ENCODE peak calls at places on chromosomes 4 and X, in six cellular contexts. V is H1, T is neuronal stem cell, B is mesenchymal stem cell, I is IMR-90, U is mesendoderm. A is an unnamed sample.

GRCh38 chrX:50814701-50815476 is 895 bp upstream of the SHROOM4 start:
- DNase-seq in V (no peak), T (no peak), B (peak), I (peak), U (no peak), A (no peak)

GRCh38 chr4:153205028-153205648 is 895 bp downstream of the TRIM2 start:
- DNase-seq in V (peak), T (no peak), B (no peak), I (no peak), U (peak), A (no peak)

GRCh38 chr4:139851133-139851532 is 185.5 kb downstream of the MGST2 start:
- DNase-seq in V (no peak), T (no peak), B (no peak), I (no peak), U (no peak), A (no peak)

GRCh38 chrX:129235903-129236302 is 287.4 kb downstream of the SMARCA1 start:
- DNase-seq in V (no peak), T (no peak), B (no peak), I (no peak), U (peak), A (no peak)

GRCh38 chr4:70365479-70365878 is 4.9 kb downstream of the SMR3A start:
- DNase-seq in V (no peak), T (no peak), B (no peak), I (no peak), U (no peak), A (no peak)

GRCh38 chr4:168614316-168615057 is 117.6 kb downstream of the PALLD start:
- DNase-seq in V (no peak), T (no peak), B (no peak), I (peak), U (no peak), A (no peak)

GRCh38 chr4:182271731-182272525 is 28.7 kb downstream of the TENM3 start:
- DNase-seq in V (no peak), T (no peak), B (no peak), I (peak), U (no peak), A (no peak)

GRCh38 chr4:152380185-152380584 is 155.7 kb downstream of the FBXW7 start:
- DNase-seq in V (no peak), T (no peak), B (no peak), I (no peak), U (no peak), A (no peak)

GRCh38 chrX:22097295-22097694 is 65.2 kb downstream of the PHEX start:
- DNase-seq in V (no peak), T (no peak), B (peak), I (peak), U (no peak), A (no peak)

GRCh38 chr4:2393353-2394270 is 24.8 kb downstream of the ZFYVE28 start:
- DNase-seq in V (peak), T (no peak), B (peak), I (no peak), U (peak), A (no peak)

GRCh38 chr4:151117371-151117962 is 18.0 kb downstream of the RPS3A start:
- DNase-seq in V (peak), T (peak), B (peak), I (peak), U (peak), A (peak)

GRCh38 chr4:67886281-67886680 is 2.5 kb upstream of the TMPRSS11D start:
- DNase-seq in V (no peak), T (no peak), B (peak), I (peak), U (no peak), A (no peak)

GRCh38 chr4:77695769-77696168 is 90.1 kb downstream of the CXCL13 start:
- DNase-seq in V (no peak), T (no peak), B (peak), I (peak), U (peak), A (no peak)

GRCh38 chr4:1337951-1338751 is 8.9 kb upstream of the UVSSA start:
- DNase-seq in V (no peak), T (no peak), B (no peak), I (no peak), U (no peak), A (no peak)

GRCh38 chrX:57211906-57212305 is 74.6 kb upstream of the FAAH2 start:
- DNase-seq in V (no peak), T (no peak), B (no peak), I (no peak), U (peak), A (peak)

GRCh38 chrX:13179100-13179499 is 134.7 kb upstream of the FAM9C start:
- DNase-seq in V (no peak), T (no peak), B (no peak), I (no peak), U (no peak), A (no peak)

GRCh38 chr4:181821039-181822004 is 421.9 kb upstream of the TENM3 start:
- DNase-seq in V (no peak), T (peak), B (no peak), I (peak), U (no peak), A (no peak)

GRCh38 chr4:69546121-69546520 is 50.4 kb upstream of the UGT2B4 start:
- DNase-seq in V (no peak), T (no peak), B (peak), I (no peak), U (no peak), A (no peak)

GRCh38 chr4:108030332-108030731 is 40.6 kb downstream of the HADH start:
- DNase-seq in V (no peak), T (peak), B (peak), I (peak), U (peak), A (peak)

GRCh38 chr4:188417181-188417580 is 277.9 kb downstream of the TRIML1 start:
- DNase-seq in V (no peak), T (no peak), B (no peak), I (peak), U (peak), A (no peak)

GRCh38 chrX:109990582-109991276 is 12.2 kb upstream of the TMEM164 start:
- DNase-seq in V (no peak), T (no peak), B (no peak), I (no peak), U (no peak), A (no peak)

GRCh38 chr4:48334900-48335384 is 6.4 kb upstream of the SLAIN2 start:
- DNase-seq in V (no peak), T (no peak), B (no peak), I (no peak), U (no peak), A (no peak)

GRCh38 chr4:125522588-125522987 is 207.8 kb downstream of the FAT4 start:
- DNase-seq in V (no peak), T (no peak), B (no peak), I (no peak), U (no peak), A (no peak)

GRCh38 chrX:69285401-69285871 is 120.2 kb upstream of the PJA1 start:
- DNase-seq in V (no peak), T (no peak), B (no peak), I (no peak), U (no peak), A (no peak)

GRCh38 chr4:75289843-75290616 is 224.2 kb downstream of the RCHY1 start:
- DNase-seq in V (peak), T (peak), B (peak), I (no peak), U (peak), A (peak)

GRCh38 chr4:156888762-156889161 is 82.8 kb downstream of the PDGFC start:
- DNase-seq in V (no peak), T (no peak), B (peak), I (peak), U (no peak), A (peak)

GRCh38 chr4:163166041-163166579 is 580 bp downstream of the NAF1 start:
- DNase-seq in V (peak), T (peak), B (peak), I (peak), U (peak), A (peak)

GRCh38 chr4:124060261-124060918 is 652.1 kb downstream of the ANKRD50 start:
- DNase-seq in V (no peak), T (no peak), B (peak), I (peak), U (no peak), A (no peak)

GRCh38 chrX:78658851-78659744 is at the start of gene RTL3:
- DNase-seq in V (no peak), T (no peak), B (peak), I (peak), U (no peak), A (no peak)

GRCh38 chr4:83285022-83285387 is 407 bp upstream of the COQ2 start:
- DNase-seq in V (no peak), T (no peak), B (peak), I (peak), U (peak), A (peak)

GRCh38 chr4:6404611-6405416 is 67.6 kb downstream of the PPP2R2C start:
- DNase-seq in V (no peak), T (no peak), B (no peak), I (no peak), U (peak), A (no peak)

GRCh38 chr4:20353646-20354045 is 101.9 kb downstream of the SLIT2 start:
- DNase-seq in V (no peak), T (no peak), B (no peak), I (no peak), U (no peak), A (no peak)

GRCh38 chr4:184851200-184851541 is 25.4 kb upstream of the ACSL1 start:
- DNase-seq in V (no peak), T (no peak), B (no peak), I (no peak), U (no peak), A (no peak)
- H3K4me3 ChIP-seq in V (no peak), T (no peak), B (no peak), I (no peak), U (no peak), A (no peak)

GRCh38 chr4:143355540-143356217 is 19.0 kb downstream of the GAB1 start:
- DNase-seq in V (no peak), T (no peak), B (peak), I (peak), U (peak), A (peak)
- H2AK5ac ChIP-seq in V (no peak), T (no peak), B (no peak), I (peak), U (no peak), A (no peak)

DNA sequence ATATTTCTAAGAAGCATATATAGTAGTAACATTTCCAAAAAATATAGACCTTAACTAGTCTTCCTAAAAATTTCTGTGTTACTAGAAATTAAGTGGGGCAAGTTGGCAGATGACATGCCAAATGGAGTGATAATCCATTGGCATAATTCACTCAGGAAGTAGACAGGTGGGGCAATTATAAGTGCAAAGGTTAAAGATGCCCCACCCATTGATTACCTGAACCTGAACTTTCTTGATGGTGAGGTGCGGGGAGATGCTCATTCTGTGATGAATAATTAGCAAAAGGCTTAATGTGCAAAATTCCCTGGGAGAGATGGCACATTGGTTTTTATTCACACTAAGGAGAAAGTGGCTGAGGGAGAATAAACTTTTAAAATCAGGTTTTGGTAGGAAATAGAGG is 145.9 kb upstream of the RASGEF1B start:
- DNase-seq in V (no peak), T (no peak), B (no peak), I (no peak), U (no peak), A (no peak)
- H3K4me3 ChIP-seq in V (no peak), T (no peak), B (no peak), I (no peak), U (no peak), A (no peak)

DNA sequence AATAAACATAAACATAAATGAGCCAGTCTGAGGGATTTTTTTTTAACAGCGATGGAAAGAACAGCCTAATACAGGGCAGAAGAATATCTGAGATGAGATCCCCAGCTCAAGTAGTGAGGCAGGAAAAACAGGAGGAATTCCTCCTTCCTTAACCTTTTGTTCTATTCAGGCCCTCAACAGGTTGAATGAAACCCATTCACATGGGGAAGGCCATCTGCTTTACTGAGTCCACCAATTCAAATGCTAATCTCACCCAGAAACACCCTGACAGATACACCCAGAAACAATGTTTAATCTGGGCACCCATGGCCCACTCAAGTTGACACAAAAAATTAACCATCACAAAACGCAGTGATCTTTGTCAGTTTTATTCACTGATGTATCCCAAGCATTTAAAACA is 45.5 kb downstream of the SMIM31 start:
- DNase-seq in V (no peak), T (peak), B (no peak), I (no peak), U (no peak), A (no peak)
- H2AK5ac ChIP-seq in V (no peak), T (no peak), B (no peak), I (no peak), U (no peak), A (no peak)

GRCh38 chr4:98199247-98199646 is 56.0 kb upstream of the STPG2 start:
- DNase-seq in V (no peak), T (no peak), B (no peak), I (no peak), U (no peak), A (no peak)

GRCh38 chr4:98209111-98209510 is 52.1 kb upstream of the RAP1GDS1 start:
- DNase-seq in V (no peak), T (no peak), B (no peak), I (no peak), U (no peak), A (no peak)

GRCh38 chr4:98204236-98204553 is 57.0 kb upstream of the RAP1GDS1 start:
- DNase-seq in V (no peak), T (no peak), B (no peak), I (no peak), U (no peak), A (no peak)

DNA sequence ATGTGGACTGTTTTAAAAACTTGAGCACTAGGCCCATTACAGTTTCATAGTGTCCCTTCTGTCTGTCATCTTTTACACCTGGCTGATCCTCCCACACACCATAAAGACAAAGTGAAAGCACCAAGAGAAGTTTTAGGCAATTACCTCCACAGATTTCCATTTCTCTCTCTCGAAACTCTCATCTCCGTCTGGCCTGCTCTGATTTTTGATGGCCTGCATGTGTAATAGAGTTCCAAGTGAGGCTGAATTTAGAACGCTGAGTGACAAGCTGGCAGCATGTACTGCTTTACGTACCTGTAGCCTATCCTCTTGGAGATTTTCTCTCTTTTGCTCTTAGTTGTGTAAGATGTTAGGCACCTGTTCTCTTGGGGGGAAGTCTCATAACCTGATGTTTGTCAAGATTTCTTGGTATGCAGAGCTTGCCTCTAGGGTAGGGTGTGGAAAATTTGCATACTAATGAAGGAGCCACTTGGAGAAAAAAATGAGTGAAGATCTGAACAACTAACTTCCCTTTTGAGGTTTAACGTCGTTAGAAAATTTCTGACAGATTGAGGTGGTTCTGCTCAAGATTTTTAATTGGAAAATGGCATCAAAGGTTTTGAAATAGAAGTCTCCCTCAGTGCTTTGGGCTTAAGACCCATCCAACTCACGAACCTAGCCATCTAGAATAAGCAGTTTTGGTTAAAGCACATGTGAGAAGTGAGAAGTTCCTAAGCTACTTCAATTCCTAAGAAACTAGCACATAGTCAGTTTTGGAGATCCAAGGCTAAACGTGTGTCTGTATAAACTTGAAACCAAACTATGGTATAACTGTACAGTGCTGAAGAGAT is 57.6 kb upstream of the RAP1GDS1 start:
- DNase-seq in V (no peak), T (no peak), B (no peak), I (no peak), U (peak), A (no peak)
- H3K4me3 ChIP-seq in V (no peak), T (no peak), B (no peak), I (no peak), U (no peak), A (no peak)

GRCh38 chr4:114495471-114495928 is 103.1 kb upstream of the UGT8 start:
- DNase-seq in V (peak), T (peak), B (no peak), I (no peak), U (peak), A (no peak)
- H2AK5ac ChIP-seq in V (peak), T (no peak), B (no peak), I (no peak), U (no peak), A (no peak)

DNA sequence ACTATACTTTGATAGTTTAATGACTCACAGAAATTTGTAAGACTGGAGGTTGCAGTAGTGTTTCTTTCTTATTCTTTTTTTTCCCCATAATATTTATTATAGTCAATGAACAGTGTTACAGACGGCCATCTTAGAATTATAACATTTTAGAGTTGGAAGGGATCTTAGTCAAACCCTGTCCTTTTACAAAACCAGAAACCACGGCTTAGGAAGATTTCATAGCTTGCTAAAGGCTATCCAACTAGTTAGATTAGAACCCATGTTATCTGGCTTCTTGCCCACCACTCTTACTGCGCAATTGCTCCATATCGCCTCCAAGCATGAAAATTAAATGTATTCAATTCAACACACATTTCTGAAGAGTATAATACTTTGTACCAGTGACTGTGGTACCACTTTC is 1.1 kb downstream of the XIAP start:
- DNase-seq in V (no peak), T (no peak), B (peak), I (peak), U (no peak), A (no peak)
- H3K4me3 ChIP-seq in V (peak), T (no peak), B (peak), I (peak), U (peak), A (no peak)

GRCh38 chrX:6707497-6707896 is 172.6 kb upstream of the VCX3A start:
- DNase-seq in V (no peak), T (no peak), B (no peak), I (no peak), U (peak), A (no peak)
- H2AK5ac ChIP-seq in V (peak), T (no peak), B (no peak), I (no peak), U (no peak), A (peak)

GRCh38 chr4:64394469-64394868 is 14.8 kb downstream of the TECRL start:
- DNase-seq in V (no peak), T (no peak), B (no peak), I (no peak), U (no peak), A (no peak)
- H3K4me3 ChIP-seq in V (no peak), T (no peak), B (no peak), I (no peak), U (no peak), A (no peak)

GRCh38 chrX:38089173-38089982 is 83.0 kb downstream of the SYTL5 start:
- DNase-seq in V (no peak), T (no peak), B (peak), I (no peak), U (no peak), A (no peak)
- H2AK5ac ChIP-seq in V (no peak), T (no peak), B (no peak), I (no peak), U (no peak), A (no peak)